ENCODE peak calls at places on chromosomes 7 and 10, in nine cellular contexts. Z is central memory CD8-positive, alpha-beta T cell; G is small intestine; W is T-helper 1 cell; V is NCI-H774; D is GM23248; H is T-helper 2 cell; X is posterior cingulate gyrus; M is Kasumi-1. B is an unnamed sample.

GRCh38 chr10:18178862-18179483 is 38.7 kb downstream of the CACNB2 start:
- DNase-seq in Z (no peak), G (no peak), W (no peak), V (no peak), D (no peak), H (no peak), X (no peak), M (no peak), B (no peak)

GRCh38 chr7:5217851-5218331 is 27.9 kb downstream of the WIPI2 start:
- DNase-seq in Z (no peak), G (no peak), W (no peak), V (no peak), D (no peak), H (no peak), X (no peak), M (no peak), B (no peak)

GRCh38 chr10:498760-499435 is 190.6 kb downstream of the DIP2C start:
- DNase-seq in Z (no peak), G (no peak), W (no peak), V (no peak), D (no peak), H (no peak), X (no peak), M (no peak), B (no peak)

GRCh38 chr10:109894516-109894915 is 28.8 kb downstream of the XPNPEP1 start:
- DNase-seq in Z (no peak), G (no peak), W (no peak), V (no peak), D (peak; percentile 83), H (no peak), X (peak; percentile 51), M (no peak), B (no peak)

GRCh38 chr10:48833674-48834073 is 106.0 kb downstream of the LRRC18 start:
- DNase-seq in Z (no peak), G (no peak), W (no peak), V (no peak), D (no peak), H (no peak), X (no peak), M (no peak), B (no peak)

GRCh38 chr7:75637854-75638606 is 100.7 kb downstream of the HIP1 start:
- DNase-seq in Z (no peak), G (no peak), W (no peak), V (no peak), D (no peak), H (no peak), X (no peak), M (no peak), B (no peak)

GRCh38 chr10:112002191-112002590 is 181.4 kb downstream of the GPAM start:
- DNase-seq in Z (no peak), G (no peak), W (no peak), V (no peak), D (no peak), H (no peak), X (no peak), M (no peak), B (no peak)

GRCh38 chr10:62426086-62426485 is 51.9 kb downstream of the ZNF365 start:
- DNase-seq in Z (no peak), G (no peak), W (no peak), V (no peak), D (peak; percentile 62), H (no peak), X (no peak), M (no peak), B (no peak)

GRCh38 chr10:11058014-11058413 is 40.3 kb downstream of the CELF2 start:
- DNase-seq in Z (no peak), G (no peak), W (no peak), V (no peak), D (no peak), H (no peak), X (no peak), M (no peak), B (no peak)

GRCh38 chr10:74177140-74177677 is 26.2 kb downstream of the ADK start:
- DNase-seq in Z (peak; percentile 11), G (peak; percentile 48), W (no peak), V (no peak), D (peak; percentile 86), H (no peak), X (no peak), M (peak; percentile 55), B (no peak)

GRCh38 chr10:30459283-30459682 is 25.3 kb downstream of the MAP3K8 start:
- DNase-seq in Z (no peak), G (peak; percentile 87), W (no peak), V (no peak), D (no peak), H (no peak), X (no peak), M (peak; percentile 89), B (no peak)

GRCh38 chr10:3924344-3924743 is 139.3 kb upstream of the KLF6 start:
- DNase-seq in Z (no peak), G (no peak), W (no peak), V (no peak), D (peak; percentile 93), H (no peak), X (no peak), M (no peak), B (no peak)

B was measured in T-helper 22 cell.